ENCODE peak calls at places on chromosomes 5 and 9, in seven cellular contexts. D, S, H, U, I, E and M are unnamed samples.

GRCh38 chr5:99348597-99348996 is 419.8 kb upstream of the CHD1 start:
- DNase-seq in U (no peak), S (no peak), E (no peak), D (no peak), H (no peak), I (no peak), M (no peak)

GRCh38 chr9:137974746-137975526 is 97.4 kb downstream of the CACNA1B start:
- DNase-seq in E (no peak), U (peak; percentile 28), I (no peak), D (no peak), S (no peak), H (no peak), M (no peak)

GRCh38 chr5:124663101-124663506 is 83.3 kb downstream of the ZNF608 start:
- DNase-seq in S (no peak), U (no peak), E (peak; percentile 84), D (peak; percentile 45), H (no peak), I (peak; percentile 95), M (peak; percentile 48)

GRCh38 chr9:93598647-93599241 is 22.4 kb downstream of the PHF2 start:
- DNase-seq in U (peak; percentile 44), D (no peak), I (no peak), E (no peak), H (no peak), S (peak; percentile 23), M (no peak)

GRCh38 chr5:1800470-1801060 is 642 bp upstream of the NDUFS6 start:
- DNase-seq in I (peak; percentile 25), U (no peak), S (peak; percentile 48), E (peak; percentile 37), D (peak; percentile 56), H (no peak), M (peak; percentile 16)

GRCh38 chr5:157308826-157309465 is 43.0 kb downstream of the CYFIP2 start:
- DNase-seq in D (no peak), E (no peak), H (no peak), S (no peak), U (no peak), I (no peak), M (peak; percentile 56)

GRCh38 chr9:9100070-9100469 is 1300.5 kb upstream of the DMAC1 start:
- DNase-seq in E (no peak), S (no peak), H (no peak), U (no peak), D (no peak), I (no peak), M (no peak)

GRCh38 chr9:86720893-86721698 is 226.2 kb downstream of the GAS1 start:
- DNase-seq in U (peak; percentile 62), D (no peak), I (no peak), S (peak; percentile 16), H (no peak), E (peak; percentile 89), M (peak; percentile 32)

GRCh38 chr9:98702340-98702739 is 6.4 kb downstream of the GABBR2 start:
- DNase-seq in I (peak; percentile 9), H (no peak), D (no peak), E (no peak), S (no peak), U (no peak), M (no peak)

GRCh38 chr5:145975361-145976066 is 39.1 kb downstream of the SH3RF2 start:
- DNase-seq in I (peak; percentile 93), E (peak; percentile 46), H (peak; percentile 89), S (no peak), U (no peak), D (no peak), M (peak; percentile 64)

GRCh38 chr9:6632516-6633328 is 12.8 kb downstream of the GLDC start:
- DNase-seq in H (no peak), I (peak; percentile 74), S (no peak), E (peak; percentile 59), D (no peak), U (peak; percentile 74), M (no peak)

GRCh38 chr5:151319334-151319733 is 15.8 kb upstream of the SLC36A3 start:
- DNase-seq in E (peak; percentile 59), H (peak; percentile 2), S (no peak), U (peak; percentile 67), I (no peak), D (no peak), M (peak; percentile 30)

GRCh38 chr5:144308211-144308610 is 137.5 kb downstream of the KCTD16 start:
- DNase-seq in D (no peak), I (no peak), E (no peak), S (no peak), U (no peak), H (no peak), M (no peak)

GRCh38 chr9:134112561-134112960 is 23.3 kb upstream of the WDR5 start:
- DNase-seq in D (no peak), I (no peak), U (no peak), S (no peak), E (no peak), H (no peak), M (no peak)

GRCh38 chr5:78649816-78650561 is 1.4 kb upstream of the LHFPL2 start:
- DNase-seq in D (peak; percentile 32), U (peak; percentile 82), I (peak; percentile 44), S (no peak), E (peak; percentile 71), H (peak; percentile 84), M (peak; percentile 46)

GRCh38 chr5:76718381-76718832 is 2.5 kb downstream of the F2R start:
- DNase-seq in H (peak; percentile 62), E (no peak), U (no peak), S (no peak), D (no peak), I (no peak), M (no peak)

GRCh38 chr9:79975471-79976316 is 403.9 kb downstream of the TLE4 start:
- DNase-seq in H (no peak), I (no peak), U (no peak), D (peak; percentile 71), E (no peak), S (no peak), M (no peak)

GRCh38 chr5:83077662-83078261 is 415 bp downstream of the XRCC4 start:
- DNase-seq in I (peak; percentile 64), S (no peak), D (peak; percentile 56), H (peak; percentile 31), U (peak; percentile 75), E (peak; percentile 61), M (peak; percentile 54)

GRCh38 chr9:93652604-93653592 is 76.5 kb downstream of the PHF2 start:
- DNase-seq in S (no peak), D (no peak), E (no peak), H (no peak), U (no peak), I (no peak), M (no peak)

GRCh38 chr9:138047469-138048040 is 170.0 kb downstream of the CACNA1B start:
- DNase-seq in U (no peak), H (no peak), I (no peak), E (no peak), S (no peak), D (peak; percentile 1), M (no peak)

GRCh38 chr9:111148994-111149759 is 110.9 kb upstream of the LPAR1 start:
- DNase-seq in E (peak; percentile 26), I (peak; percentile 5), U (no peak), D (no peak), S (no peak), H (no peak), M (peak; percentile 11)

GRCh38 chr9:122262073-122262472 is 2.6 kb downstream of the RBM18 start:
- DNase-seq in D (no peak), I (no peak), U (no peak), E (no peak), S (no peak), H (no peak), M (no peak)

GRCh38 chr9:122265265-122265900 is 701 bp downstream of the MRRF start:
- DNase-seq in I (peak; percentile 79), S (peak; percentile 10), U (no peak), D (no peak), E (peak; percentile 75), H (peak; percentile 6), M (no peak)

GRCh38 chr9:122261469-122261881 is 3.2 kb downstream of the RBM18 start:
- DNase-seq in H (peak; percentile 67), S (no peak), I (peak; percentile 89), E (no peak), U (no peak), D (no peak), M (peak; percentile 89)

GRCh38 chr9:122264360-122265264 is at the start of the genes MRRF and RBM18:
- DNase-seq in E (peak; percentile 95), S (peak; percentile 84), I (peak; percentile 78), D (peak; percentile 97), H (peak; percentile 91), U (peak; percentile 98), M (peak; percentile 96)

GRCh38 chr9:122263699-122264349 is 816 bp downstream of the RBM18 start:
- DNase-seq in D (no peak), H (peak; percentile 13), E (no peak), I (no peak), U (no peak), S (no peak), M (peak; percentile 48)
- H3K9ac ChIP-seq in D (peak overlapping the region; percentile 71), H (peak overlapping the region; percentile 97), E (peak overlapping the region; percentile 82), I (peak overlapping the region; percentile 83), U (peak overlapping the region; percentile 92), S (peak overlapping the region; percentile 70), M (peak overlapping the region; percentile 90)

GRCh38 chr5:177454397-177455035 is 7.9 kb downstream of the PRR7 start:
- DNase-seq in U (peak; percentile 98), S (peak; percentile 89), D (peak; percentile 95), E (peak; percentile 92), I (peak; percentile 79), H (peak; percentile 80), M (peak; percentile 96)
- H3K9ac ChIP-seq in U (peak overlapping the region; percentile 82), S (peak overlapping the region; percentile 67), D (no peak overlapping the region), E (peak overlapping the region; percentile 67), I (peak overlapping the region; percentile 82), H (peak overlapping the region; percentile 2), M (peak overlapping the region; percentile 49)

DNA sequence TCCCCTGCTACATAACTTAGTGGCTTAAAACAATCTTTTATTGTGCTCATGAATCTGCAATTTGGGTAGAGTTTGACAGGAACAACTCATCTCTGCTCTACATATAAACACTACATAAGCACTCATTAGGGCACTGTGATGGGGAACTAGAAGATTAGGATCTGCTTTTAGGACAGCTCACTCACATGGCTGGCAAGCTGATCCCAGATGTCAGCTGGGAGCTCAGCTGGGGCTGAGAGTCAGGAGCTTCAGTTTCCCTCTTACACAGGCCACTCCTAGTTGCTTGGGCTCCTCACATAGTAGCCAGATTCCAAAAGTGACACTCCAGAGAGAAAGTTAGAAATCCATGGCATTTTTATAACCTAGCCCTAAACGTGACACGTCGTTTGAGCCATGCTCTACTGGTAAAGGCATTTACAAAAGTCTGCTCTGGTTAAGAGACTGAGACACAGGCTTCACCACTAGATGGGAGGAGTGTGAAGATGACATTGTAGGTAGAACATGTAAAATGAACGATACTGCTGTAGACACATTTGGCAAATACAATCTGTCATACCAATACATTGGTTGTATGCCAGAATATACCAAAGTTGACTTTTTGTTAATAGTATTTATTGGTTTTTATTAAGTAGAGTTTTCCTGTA is 23.6 kb downstream of the SCAI start:
- DNase-seq in U (no peak), D (no peak), I (no peak), E (peak; percentile 31), S (peak; percentile 43), H (peak; percentile 55), M (peak; percentile 50)
- H3K9ac ChIP-seq in U (no peak overlapping the region), D (no peak overlapping the region), I (no peak overlapping the region), E (no peak overlapping the region), S (peak overlapping the region; percentile 61), H (no peak overlapping the region), M (no peak overlapping the region)

DNA sequence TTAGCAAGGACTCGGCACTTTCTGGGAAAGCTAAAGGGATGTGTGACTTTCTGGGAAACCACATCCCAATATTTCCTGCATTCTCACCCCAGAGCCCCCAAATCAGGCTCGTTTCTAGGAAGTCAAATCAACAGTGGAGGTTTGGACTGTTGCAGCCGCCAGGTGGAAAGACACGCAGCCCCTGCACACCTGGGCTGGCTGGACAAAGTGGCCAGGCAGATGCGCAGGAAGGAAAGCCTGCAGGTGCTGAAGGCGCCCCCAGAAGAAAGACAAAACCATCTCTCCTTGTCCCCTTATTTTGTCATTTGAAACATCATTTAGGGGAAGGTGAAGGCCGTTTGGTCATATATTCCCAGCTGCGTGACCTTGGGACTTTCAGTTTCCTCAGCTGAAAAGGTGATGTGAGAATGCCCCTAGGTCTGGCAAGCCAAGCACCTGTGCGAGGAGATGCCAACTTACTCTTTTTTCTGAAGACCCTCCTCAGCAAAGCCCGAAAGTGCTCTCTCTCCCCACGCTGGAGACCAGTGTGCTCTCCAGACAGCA is 97.9 kb upstream of the CPEB4 start:
- DNase-seq in H (no peak), E (no peak), S (no peak), D (no peak), I (no peak), U (no peak), M (no peak)
- H3K9ac ChIP-seq in H (no peak overlapping the region), E (no peak overlapping the region), S (no peak overlapping the region), D (no peak overlapping the region), I (no peak overlapping the region), U (no peak overlapping the region), M (no peak overlapping the region)